ENCODE peak calls at places on chromosome 20, in four cellular contexts. W, I, E and V are unnamed samples. For H3K36me3, the result is how much of the 10 kb centered on the place peaks cover.

GRCh38 chr20:419556-420168 is 11.6 kb downstream of the RBCK1 start:
- DNase-seq in E (no peak), W (no peak), I (peak), V (no peak)

GRCh38 chr20:49297605-49298530 is 20.0 kb upstream of the ZNFX1 start:
- DNase-seq in W (no peak), I (no peak), E (no peak), V (peak)

GRCh38 chr20:9220874-9221547 is 152.1 kb downstream of the PLCB4 start:
- DNase-seq in I (no peak), W (no peak), E (no peak), V (no peak)

GRCh38 chr20:48538058-48538825 is 289.6 kb downstream of the PREX1 start:
- DNase-seq in I (no peak), E (no peak), W (no peak), V (no peak)

GRCh38 chr20:53047203-53047602 is 75.0 kb downstream of the TSHZ2 start:
- DNase-seq in E (no peak), I (no peak), W (no peak), V (no peak)

GRCh38 chr20:41913146-41913545 is 295.0 kb upstream of the CHD6 start:
- DNase-seq in I (no peak), W (no peak), E (no peak), V (no peak)

GRCh38 chr20:62474585-62475026 is 1.2 kb downstream of the GATA5 start:
- DNase-seq in W (no peak), E (no peak), I (no peak), V (no peak)

GRCh38 chr20:52405417-52405816 is 213.8 kb upstream of the ZFP64 start:
- DNase-seq in I (no peak), W (no peak), E (no peak), V (peak)

GRCh38 chr20:53187402-53187801 is 215.2 kb downstream of the TSHZ2 start:
- DNase-seq in W (no peak), E (no peak), I (no peak), V (no peak)

GRCh38 chr20:53934421-53935352 is 135.7 kb downstream of the BCAS1 start:
- DNase-seq in W (no peak), E (no peak), I (no peak), V (no peak)

GRCh38 chr20:15889073-15889923 is 684.0 kb downstream of the KIF16B start:
- DNase-seq in E (no peak), W (peak), I (no peak), V (no peak)

GRCh38 chr20:9503530-9504251 is 10.7 kb upstream of the LAMP5 start:
- DNase-seq in W (no peak), I (no peak), E (no peak), V (no peak)

GRCh38 chr20:18004389-18005031 is 35.7 kb downstream of the MGME1 start:
- DNase-seq in E (peak), I (no peak), W (no peak), V (no peak)

GRCh38 chr20:48910360-48910781 is 11.1 kb upstream of the ARFGEF2 start:
- DNase-seq in I (no peak), W (no peak), E (no peak), V (no peak)

GRCh38 chr20:59810376-59811187 is 122.9 kb downstream of the SYCP2 start:
- DNase-seq in W (peak), I (no peak), E (no peak), V (no peak)

GRCh38 chr20:58719258-58719657 is 26.7 kb downstream of the NPEPL1 start:
- DNase-seq in W (no peak), E (peak), I (no peak), V (no peak)

GRCh38 chr20:17343631-17344447 is 117.0 kb downstream of the PCSK2 start:
- DNase-seq in E (no peak), W (no peak), I (no peak), V (no peak)

GRCh38 chr20:31663838-31664695 is 26.4 kb downstream of the COX4I2 start:
- DNase-seq in W (no peak), I (peak), E (no peak), V (no peak)

GRCh38 chr20:20837574-20838021 is 125.2 kb upstream of the RALGAPA2 start:
- DNase-seq in I (peak), W (peak), E (peak), V (peak)

GRCh38 chr20:56653221-56653620 is 24.1 kb downstream of the TFAP2C start:
- DNase-seq in E (no peak), I (no peak), W (no peak), V (no peak)

GRCh38 chr20:18628330-18628941 is 40.6 kb downstream of the DTD1 start:
- DNase-seq in E (no peak), W (peak), I (peak), V (no peak)

GRCh38 chr20:19620471-19620870 is 137.6 kb upstream of the RIN2 start:
- DNase-seq in E (no peak), I (no peak), W (no peak), V (no peak)

GRCh38 chr20:1945134-1945618 is 48.7 kb downstream of the PDYN start:
- DNase-seq in W (no peak), E (peak), I (no peak), V (no peak)

GRCh38 chr20:15699431-15700146 is 873.7 kb downstream of the KIF16B start:
- DNase-seq in W (no peak), E (no peak), I (no peak), V (no peak)

GRCh38 chr20:31822421-31823330 is 3.5 kb downstream of the MYLK2 start:
- DNase-seq in W (peak), E (peak), I (peak), V (peak)

GRCh38 chr20:32473231-32474008 is 111.7 kb downstream of the NOL4L start:
- DNase-seq in I (peak), W (peak), E (no peak), V (no peak)

GRCh38 chr20:53926428-53927028 is 143.9 kb downstream of the BCAS1 start:
- DNase-seq in E (no peak), W (no peak), I (no peak), V (no peak)

GRCh38 chr20:32685541-32686529 is 12.1 kb upstream of the C20orf203 start:
- DNase-seq in W (peak), I (no peak), E (no peak), V (no peak)

GRCh38 chr20:59783020-59784010 is 150.1 kb downstream of the SYCP2 start:
- DNase-seq in E (peak), I (peak), W (peak), V (peak)

GRCh38 chr20:12976720-12977633 is 31.8 kb upstream of the SPTLC3 start:
- DNase-seq in I (no peak), W (no peak), E (no peak), V (no peak)

GRCh38 chr20:3686867-3687321 is 5.1 kb upstream of the ADAM33 start:
- DNase-seq in I (peak), W (no peak), E (peak), V (no peak)

GRCh38 chr20:54668271-54669053 is 193.1 kb downstream of the DOK5 start:
- DNase-seq in W (peak), E (no peak), I (no peak), V (no peak)

GRCh38 chr20:32114305-32114960 is 4.9 kb downstream of the TM9SF4 start:
- DNase-seq in W (peak), E (no peak), I (no peak), V (no peak)

GRCh38 chr20:2295886-2296544 is at the start of gene TGM3:
- DNase-seq in E (no peak), W (no peak), I (no peak), V (no peak)

GRCh38 chr20:58696411-58696961 is 3.9 kb downstream of the NPEPL1 start:
- DNase-seq in E (no peak), W (no peak), I (no peak), V (no peak)

GRCh38 chr20:3744806-3745685 is 12.6 kb downstream of the HSPA12B start:
- DNase-seq in E (peak), W (peak), I (peak), V (peak)

GRCh38 chr20:50580016-50580747 is 70.0 kb downstream of the PTPN1 start:
- DNase-seq in W (peak), I (peak), E (peak), V (peak)
- H3K36me3 ChIP-seq in W (half or more), I (under half), E (under half), V (half or more)

GRCh38 chr20:46722450-46722849 is 13.0 kb downstream of the SLC2A10 start:
- DNase-seq in E (no peak), I (no peak), W (no peak), V (no peak)

GRCh38 chr20:46724343-46724959 is 15.0 kb downstream of the SLC2A10 start:
- DNase-seq in I (no peak), E (no peak), W (no peak), V (no peak)

GRCh38 chr20:46720776-46721425 is 11.5 kb downstream of the SLC2A10 start:
- DNase-seq in I (no peak), W (no peak), E (no peak), V (no peak)

GRCh38 chr20:46721476-46721875 is 12.0 kb downstream of the SLC2A10 start:
- DNase-seq in E (no peak), I (no peak), W (no peak), V (no peak)

GRCh38 chr20:46723039-46723438 is 13.6 kb downstream of the SLC2A10 start:
- DNase-seq in W (no peak), I (no peak), E (no peak), V (no peak)
- H3K27ac ChIP-seq in W (no peak), I (no peak), E (no peak), V (no peak)

GRCh38 chr20:11232896-11233295 is 559.1 kb upstream of the JAG1 start:
- DNase-seq in W (no peak), E (no peak), I (no peak), V (no peak)

GRCh38 chr20:11231742-11232141 is 557.9 kb upstream of the JAG1 start:
- DNase-seq in I (no peak), W (no peak), E (no peak), V (no peak)

GRCh38 chr20:11234181-11234969 is 560.6 kb upstream of the JAG1 start:
- DNase-seq in W (no peak), I (no peak), E (no peak), V (no peak)

GRCh38 chr20:11229772-11230171 is 556.0 kb upstream of the JAG1 start:
- DNase-seq in E (peak), W (no peak), I (no peak), V (no peak)

GRCh38 chr20:11232249-11232648 is 558.5 kb upstream of the JAG1 start:
- DNase-seq in E (no peak), W (no peak), I (no peak), V (no peak)
- H3K36me3 ChIP-seq in E (under half), W (under half), I (under half), V (under half)

GRCh38 chr20:36148439-36148838 is 6.1 kb upstream of the EPB41L1 start:
- DNase-seq in E (no peak), W (no peak), I (no peak), V (no peak)
- H3K27ac ChIP-seq in E (no peak), W (no peak), I (no peak), V (no peak)

DNA sequence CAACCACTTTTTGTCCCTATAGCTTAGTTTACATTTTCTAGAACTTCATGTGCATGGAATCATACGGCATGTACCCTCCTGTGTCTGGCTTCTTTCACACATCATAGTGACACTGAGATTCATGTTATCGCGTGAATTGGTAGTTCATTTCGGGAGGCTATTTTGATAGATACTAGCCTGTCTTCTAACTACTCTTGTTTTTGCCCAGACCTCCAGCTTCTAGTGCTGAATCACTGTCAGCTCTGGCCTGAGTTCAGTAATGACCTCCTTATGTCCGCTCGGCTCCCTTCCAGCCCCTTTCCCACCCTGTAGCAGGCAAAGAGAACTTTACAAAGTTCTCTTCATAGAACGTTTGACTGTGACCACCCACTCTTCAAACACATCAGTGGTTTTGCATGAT is 14.1 kb downstream of the MYBL2 start:
- DNase-seq in E (no peak), W (no peak), I (no peak), V (no peak)
- H3K36me3 ChIP-seq in E (under half), W (under half), I (under half), V (under half)

DNA sequence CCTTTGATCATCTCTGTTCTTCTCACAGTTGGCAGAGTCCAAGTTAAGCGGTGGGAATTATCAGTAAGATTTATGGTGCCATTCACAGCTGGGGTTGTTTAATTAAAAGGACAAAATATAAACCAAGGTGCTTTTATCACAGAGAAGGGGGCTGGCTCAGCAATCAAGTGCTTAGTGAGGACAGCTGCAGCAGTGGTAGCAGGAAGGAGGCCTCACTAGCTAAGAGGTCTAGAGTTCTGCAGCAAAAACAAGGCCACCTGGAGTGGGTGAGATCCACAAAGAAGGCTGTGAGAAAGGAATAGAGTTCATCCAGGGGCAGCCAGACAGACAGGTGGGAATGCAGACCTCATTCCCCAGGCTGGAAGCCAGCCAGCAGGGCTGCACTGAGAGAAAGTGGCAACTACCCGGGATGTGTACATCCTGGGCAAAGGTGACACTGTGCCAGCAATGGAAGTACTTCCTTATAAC is 37.1 kb downstream of the PIGU start:
- DNase-seq in W (no peak), I (peak), E (no peak), V (no peak)
- H3K27ac ChIP-seq in W (no peak), I (no peak), E (peak), V (no peak)